ENCODE peak calls at places on chromosome 4, in eight cellular contexts. T is kidney tubule cell, W is activated B cell treated with CpG ODN at 0.5 μM for 24 hours, X is GM04503, K is M059J, U is heart right ventricle, C is cardiac muscle cell, L is HEK293T. A is an unnamed sample.

GRCh38 chr4:65865489-65865888 is 195.2 kb upstream of the EPHA5 start:
- DNase-seq in C (peak; percentile 32), X (no peak), W (no peak), K (peak; percentile 9), T (peak; percentile 25), L (peak; percentile 18), U (no peak), A (peak; percentile 13)

GRCh38 chr4:99679204-99679603 is 21.6 kb upstream of the C4orf54 start:
- DNase-seq in C (peak; percentile 94), X (no peak), U (peak; percentile 68), W (no peak), T (no peak), L (no peak), K (no peak), A (peak; percentile 22)

GRCh38 chr4:37715889-37716402 is 29.8 kb upstream of the RELL1 start:
- DNase-seq in T (peak; percentile 36), W (no peak), C (no peak), U (peak; percentile 10), K (peak; percentile 18), X (no peak), L (no peak), A (no peak)

GRCh38 chr4:11073621-11074051 is 355.1 kb downstream of the HS3ST1 start:
- DNase-seq in W (no peak), X (no peak), L (no peak), U (peak; percentile 42), T (peak; percentile 13), C (no peak), K (peak; percentile 31), A (peak; percentile 7)

GRCh38 chr4:31237242-31237641 is 517.1 kb downstream of the PCDH7 start:
- DNase-seq in W (no peak), L (no peak), U (no peak), C (no peak), X (no peak), T (no peak), K (no peak), A (no peak)

GRCh38 chr4:22962186-22962786 is 269.5 kb downstream of the GBA3 start:
- DNase-seq in U (no peak), X (peak; percentile 17), C (peak; percentile 49), L (no peak), K (peak; percentile 48), T (peak; percentile 63), W (no peak), A (peak; percentile 27)

GRCh38 chr4:139416073-139416673 is 37.7 kb upstream of the RAB33B start:
- DNase-seq in W (no peak), C (peak; percentile 28), X (no peak), U (no peak), L (peak; percentile 39), T (peak; percentile 51), K (peak; percentile 17), A (peak; percentile 44)

GRCh38 chr4:5893591-5893990 is 705 bp upstream of the CRMP1 start:
- DNase-seq in T (no peak), X (no peak), U (no peak), K (no peak), L (no peak), C (no peak), W (no peak), A (no peak)

GRCh38 chr4:184664445-184665210 is 15.1 kb downstream of the PRIMPOL start:
- DNase-seq in T (no peak), K (peak; percentile 6), L (peak; percentile 25), C (peak; percentile 32), W (no peak), U (peak; percentile 11), X (no peak), A (peak; percentile 77)

GRCh38 chr4:8504279-8505007 is 63.9 kb downstream of the TRMT44 start:
- DNase-seq in W (no peak), K (no peak), T (peak; percentile 42), C (no peak), U (no peak), X (no peak), L (no peak), A (peak; percentile 60)

GRCh38 chr4:20044502-20044911 is 207.2 kb upstream of the SLIT2 start:
- DNase-seq in U (no peak), X (peak; percentile 67), T (no peak), L (no peak), C (no peak), W (no peak), K (peak; percentile 85), A (no peak)

GRCh38 chr4:69098470-69098869 is 2.2 kb downstream of the UGT2B7 start:
- DNase-seq in W (no peak), L (no peak), K (no peak), U (no peak), X (no peak), T (no peak), C (no peak), A (no peak)

GRCh38 chr4:163467371-163467770 is 6.2 kb downstream of the TKTL2 start:
- DNase-seq in L (no peak), C (no peak), K (no peak), T (no peak), W (no peak), U (no peak), X (no peak), A (no peak)

GRCh38 chr4:7988437-7988836 is 48.8 kb upstream of the AFAP1 start:
- DNase-seq in C (no peak), K (peak; percentile 48), U (no peak), T (no peak), W (no peak), X (peak; percentile 55), L (no peak), A (no peak)

GRCh38 chr4:760616-761015 is 55.0 kb downstream of the PCGF3 start:
- DNase-seq in X (no peak), L (no peak), K (no peak), T (no peak), W (no peak), U (no peak), C (no peak), A (no peak)

GRCh38 chr4:69095301-69095731 is 958 bp upstream of the UGT2B7 start:
- DNase-seq in W (no peak), T (peak; percentile 92), U (no peak), C (no peak), L (no peak), X (no peak), K (no peak), A (no peak)

GRCh38 chr4:19117022-19117421 is 1095.5 kb upstream of the LCORL start:
- DNase-seq in L (no peak), T (no peak), K (no peak), W (no peak), C (no peak), X (no peak), U (no peak), A (no peak)

GRCh38 chr4:118284169-118284568 is 68.6 kb downstream of the PRSS12 start:
- DNase-seq in C (no peak), L (no peak), K (no peak), X (no peak), T (peak; percentile 65), W (no peak), U (no peak), A (no peak)

GRCh38 chr4:19010766-19011165 is 989.2 kb upstream of the LCORL start:
- DNase-seq in T (no peak), K (no peak), U (no peak), W (no peak), C (peak; percentile 68), L (no peak), X (no peak), A (no peak)

GRCh38 chr4:37770016-37770415 is 56.5 kb upstream of the PGM2 start:
- DNase-seq in T (no peak), U (no peak), L (no peak), K (peak; percentile 45), W (no peak), C (no peak), X (no peak), A (no peak)

GRCh38 chr4:105666693-105667092 is 41.8 kb downstream of the INTS12 start:
- DNase-seq in W (no peak), X (no peak), K (peak; percentile 54), U (no peak), L (peak; percentile 27), T (peak; percentile 48), C (peak; percentile 30), A (peak; percentile 9)

GRCh38 chr4:148834804-148835598 is 392.8 kb upstream of the NR3C2 start:
- DNase-seq in X (peak; percentile 41), C (peak; percentile 84), L (no peak), K (peak; percentile 41), U (no peak), W (no peak), T (peak; percentile 87), A (no peak)

GRCh38 chr4:110897779-110898178 is 274.9 kb upstream of the PITX2 start:
- DNase-seq in K (no peak), C (no peak), X (no peak), W (no peak), U (no peak), T (no peak), L (no peak), A (no peak)

GRCh38 chr4:178240891-178241290 is 798.7 kb upstream of the AGA start:
- DNase-seq in L (no peak), W (no peak), C (no peak), U (no peak), K (no peak), X (no peak), T (no peak), A (no peak)

GRCh38 chr4:137997496-137997895 is 244.7 kb downstream of the SLC7A11 start:
- DNase-seq in U (no peak), W (no peak), C (no peak), L (no peak), K (no peak), X (no peak), T (no peak), A (no peak)

GRCh38 chr4:12211636-12212035 is 782.9 kb upstream of the HS3ST1 start:
- DNase-seq in C (no peak), X (no peak), T (no peak), L (no peak), U (no peak), W (no peak), K (no peak), A (no peak)

GRCh38 chr4:1998296-1998695 is 10.5 kb downstream of the NELFA start:
- DNase-seq in U (no peak), W (no peak), X (no peak), K (no peak), T (peak; percentile 83), L (no peak), C (no peak), A (no peak)

GRCh38 chr4:169899295-169899694 is 126.9 kb downstream of the MFAP3L start:
- DNase-seq in U (no peak), W (no peak), T (peak; percentile 87), K (peak; percentile 12), L (no peak), C (no peak), X (no peak), A (no peak)

GRCh38 chr4:77074961-77075855 is 581 bp downstream of the CCNI start:
- DNase-seq in W (peak; percentile 73), C (peak; percentile 87), U (peak; percentile 86), L (peak; percentile 39), X (no peak), T (peak; percentile 84), K (peak; percentile 67), A (peak; percentile 70)

GRCh38 chr4:16916719-16917337 is 18.4 kb upstream of the LDB2 start:
- DNase-seq in W (no peak), X (no peak), L (peak; percentile 73), C (peak; percentile 44), U (peak; percentile 19), K (peak; percentile 64), T (peak; percentile 53), A (peak; percentile 68)

GRCh38 chr4:138311771-138312535 is 69.8 kb upstream of the SLC7A11 start:
- DNase-seq in U (no peak), L (no peak), W (no peak), T (no peak), C (no peak), K (no peak), X (peak; percentile 46), A (no peak)

GRCh38 chr4:93475730-93476129 is 352.8 kb upstream of the ATOH1 start:
- DNase-seq in U (no peak), C (no peak), W (no peak), T (no peak), L (no peak), K (peak; percentile 37), X (no peak), A (no peak)

GRCh38 chr4:20831746-20832145 is 131.5 kb downstream of the PACRGL start:
- DNase-seq in T (no peak), U (no peak), C (no peak), L (no peak), K (peak; percentile 77), X (no peak), W (no peak), A (no peak)

GRCh38 chr4:81466841-81467671 is 4.7 kb downstream of the RASGEF1B start:
- DNase-seq in W (no peak), T (peak; percentile 87), L (peak; percentile 35), U (peak; percentile 77), X (no peak), K (peak; percentile 46), C (peak; percentile 83), A (peak; percentile 43)

A was measured in iPS-NIHi11.